ENCODE peak calls at places on chromosomes 1 and 21, in seven cellular contexts. M is SK-N-SH, P is K562, K is HCT116, V is GM12878, F is HepG2, Z is endothelial cell of umbilical vein. N is an unnamed sample.

GRCh38 chr1:95196017-95196416 is 38.0 kb upstream of the RWDD3 start:
- DNase-seq in M (no peak), P (no peak), K (no peak), V (no peak), F (no peak), Z (no peak), N (no peak)

GRCh38 chr1:95627244-95627643 is 393.2 kb downstream of the RWDD3 start:
- DNase-seq in M (no peak), P (no peak), K (no peak), V (no peak), F (no peak), Z (no peak), N (no peak)

GRCh38 chr1:206679738-206680211 is 4.9 kb upstream of the MAPKAPK2 start:
- DNase-seq in M (no peak), P (no peak), K (no peak), V (peak), F (no peak), Z (no peak), N (no peak)

GRCh38 chr1:6002714-6003501 is 10.7 kb upstream of the NPHP4 start:
- DNase-seq in M (peak), P (no peak), K (no peak), V (no peak), F (peak), Z (no peak), N (no peak)

GRCh38 chr1:16143566-16144324 is 12.1 kb downstream of the EPHA2 start:
- DNase-seq in M (no peak), P (peak), K (peak), V (no peak), F (peak), Z (no peak), N (no peak)

GRCh38 chr1:15196807-15197530 is 43.4 kb downstream of the TMEM51 start:
- DNase-seq in M (peak), P (no peak), K (no peak), V (no peak), F (no peak), Z (no peak), N (no peak)

GRCh38 chr1:152436593-152437338 is 22.7 kb upstream of the CRNN start:
- DNase-seq in M (no peak), P (no peak), K (no peak), V (no peak), F (no peak), Z (no peak), N (no peak)

GRCh38 chr1:31904339-31905092 is 33.7 kb downstream of the PTP4A2 start:
- DNase-seq in M (no peak), P (no peak), K (no peak), V (no peak), F (peak), Z (no peak), N (no peak)

DNA sequence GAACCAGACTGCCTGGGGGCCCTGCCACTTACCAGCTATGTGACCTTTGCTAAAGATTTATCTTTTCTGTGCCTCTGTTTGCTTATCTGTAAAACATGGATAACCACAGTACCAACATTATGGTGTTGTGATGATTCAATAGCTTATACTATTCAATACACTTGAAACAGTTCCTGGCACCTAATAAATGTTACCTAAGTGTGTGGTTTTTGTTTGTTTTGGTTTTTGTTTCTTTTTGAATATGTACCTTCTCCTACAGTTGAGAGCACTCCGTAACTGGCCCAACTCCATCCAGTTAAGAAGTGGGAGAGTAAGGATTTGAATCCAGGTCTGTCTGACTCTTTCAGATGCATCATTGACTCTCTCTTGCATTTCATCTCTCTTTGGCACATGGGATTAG is 125.8 kb upstream of the C8B start:
- DNase-seq in M (no peak), P (no peak), K (no peak), V (no peak), F (no peak), Z (no peak), N (no peak)
- H3K9ac ChIP-seq in M (no peak), P (no peak), K (no peak), V (no peak), F (no peak), Z (no peak), N (no peak)

GRCh38 chr1:18110968-18111367 is 3.4 kb downstream of the IGSF21 start:
- DNase-seq in M (no peak), P (peak), K (no peak), V (no peak), F (no peak), Z (no peak), N (no peak)
- TF ChIP-seq POLR2AphosphoS5 in M (no peak), P (no peak), K (no peak), V (no peak), F (no peak), Z (no peak), N (no peak)

DNA sequence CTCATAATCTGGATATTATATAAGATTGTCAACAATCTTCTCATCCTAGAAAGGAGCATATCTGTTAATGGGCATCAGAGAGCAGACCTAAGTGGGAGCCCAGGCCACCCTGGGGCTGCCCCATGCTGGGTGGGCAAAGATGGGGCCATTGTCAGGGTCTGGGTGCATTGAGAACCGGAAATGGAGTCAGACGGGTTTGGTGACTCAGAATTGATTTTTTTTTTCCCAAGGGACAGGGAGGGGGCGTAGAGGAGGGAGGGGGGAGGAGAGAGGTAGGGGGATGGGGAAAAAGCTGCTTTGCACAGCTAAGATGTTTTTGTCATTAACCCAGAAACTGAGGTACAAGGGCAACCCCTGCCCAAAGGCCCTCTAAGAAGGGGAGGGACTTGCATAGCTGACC is 1.3 kb downstream of the ATXN7L2 start:
- DNase-seq in M (no peak), P (peak), K (no peak), V (no peak), F (no peak), Z (no peak), N (no peak)
- H3K9ac ChIP-seq in M (no peak), P (peak), K (peak), V (peak), F (no peak), Z (no peak), N (peak)

DNA sequence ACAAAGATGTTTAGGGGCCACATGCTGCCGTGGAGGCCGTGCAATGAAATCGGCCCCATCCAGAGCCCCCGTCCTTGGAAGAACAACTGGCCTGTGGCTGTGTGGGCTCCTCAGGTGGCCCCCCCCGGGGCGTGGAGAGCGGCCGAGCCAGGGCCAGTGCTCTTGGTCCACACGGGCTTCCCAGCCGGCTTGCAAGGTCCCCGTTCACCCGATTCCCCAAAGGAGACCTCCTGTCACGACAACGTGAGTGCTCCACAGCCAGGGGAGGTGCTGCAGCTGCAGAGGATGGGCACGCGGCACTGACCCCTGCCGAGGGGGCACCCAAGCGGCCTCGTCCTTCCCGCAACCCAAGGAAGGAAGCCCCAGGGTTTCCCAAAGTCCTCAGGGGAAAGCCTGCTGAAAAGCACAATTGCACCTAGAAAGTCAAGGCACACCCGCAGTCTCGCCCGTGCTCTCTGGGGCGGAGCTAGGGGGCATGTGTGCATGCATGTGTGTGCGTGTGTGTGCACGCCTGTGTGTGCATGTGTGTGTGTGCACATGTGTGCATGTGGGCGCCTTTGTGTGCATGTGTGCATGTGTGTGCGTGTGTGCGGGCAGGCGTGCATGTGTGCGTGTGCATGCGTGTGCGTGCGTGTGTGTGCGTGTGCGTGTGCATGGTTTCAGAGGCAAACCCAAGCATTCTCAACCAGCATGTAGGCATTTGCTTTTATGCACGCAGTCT is 48.2 kb downstream of the SLX9 start:
- DNase-seq in M (no peak), P (no peak), K (no peak), V (no peak), F (no peak), Z (no peak), N (no peak)
- TF ChIP-seq POLR2AphosphoS5 in M (no peak), P (no peak), K (no peak), V (no peak), F (no peak), Z (no peak), N (no peak)

N was measured in SK-N-MC.